ENCODE peak calls at places on chromosomes 11 and 22, in seven cellular contexts. F, N, Z, M, S, W and D are unnamed samples. For H3K4me1 and H3K27me3, the result is how much of the 10 kb centered on the place peaks cover.

GRCh38 chr11:279966-280761 is 2.0 kb downstream of the NLRP6 start:
- DNase-seq in F (no peak), N (no peak), Z (peak), M (no peak), S (no peak), W (peak), D (no peak)

GRCh38 chr11:8826901-8827560 is 84.0 kb upstream of the AKIP1 start:
- DNase-seq in F (no peak), N (no peak), Z (no peak), M (no peak), S (no peak), W (no peak), D (no peak)

GRCh38 chr22:43956805-43957463 is 1.7 kb downstream of the SAMM50 start:
- DNase-seq in F (no peak), N (no peak), Z (no peak), M (no peak), S (no peak), W (no peak), D (no peak)

GRCh38 chr11:111707039-111707690 is 59.0 kb downstream of the PPP2R1B start:
- DNase-seq in F (no peak), N (no peak), Z (peak), M (no peak), S (no peak), W (peak), D (no peak)

GRCh38 chr11:35853871-35854270 is 90.0 kb upstream of the LDLRAD3 start:
- DNase-seq in F (no peak), N (no peak), Z (no peak), M (no peak), S (no peak), W (no peak), D (no peak)

GRCh38 chr11:44564198-44564597 is 1.3 kb upstream of the CD82 start:
- DNase-seq in F (no peak), N (no peak), Z (no peak), M (no peak), S (no peak), W (no peak), D (no peak)

GRCh38 chr11:74397531-74398243 is 546 bp downstream of the PGM2L1 start:
- DNase-seq in F (no peak), N (peak), Z (no peak), M (peak), S (no peak), W (no peak), D (peak)

GRCh38 chr11:3642071-3642951 is 519 bp upstream of the ART5 start:
- DNase-seq in F (peak), N (peak), Z (peak), M (no peak), S (no peak), W (peak), D (peak)

GRCh38 chr11:111351374-111352081 is 27.5 kb downstream of the POU2AF1 start:
- DNase-seq in F (peak), N (no peak), Z (no peak), M (no peak), S (no peak), W (no peak), D (no peak)

GRCh38 chr11:34565417-34566208 is 52.0 kb upstream of the ELF5 start:
- DNase-seq in F (peak), N (no peak), Z (no peak), M (peak), S (peak), W (no peak), D (no peak)

GRCh38 chr11:128318856-128319474 is 268.4 kb downstream of the ETS1 start:
- DNase-seq in F (no peak), N (peak), Z (no peak), M (peak), S (no peak), W (no peak), D (peak)

GRCh38 chr11:33775832-33776231 is 1.5 kb upstream of the FBXO3 start:
- DNase-seq in F (no peak), N (no peak), Z (no peak), M (no peak), S (no peak), W (no peak), D (no peak)

GRCh38 chr11:94171693-94172440 is 43.2 kb downstream of the PANX1 start:
- DNase-seq in F (peak), N (no peak), Z (no peak), M (peak), S (peak), W (no peak), D (no peak)

GRCh38 chr11:82829101-82829500 is 71.1 kb downstream of the PRCP start:
- DNase-seq in F (no peak), N (no peak), Z (no peak), M (no peak), S (no peak), W (no peak), D (no peak)

GRCh38 chr11:82831364-82831763 is 68.9 kb downstream of the PRCP start:
- DNase-seq in F (no peak), N (no peak), Z (no peak), M (no peak), S (no peak), W (no peak), D (no peak)

GRCh38 chr11:82828472-82828871 is 71.8 kb downstream of the PRCP start:
- DNase-seq in F (no peak), N (no peak), Z (no peak), M (no peak), S (no peak), W (no peak), D (no peak)

GRCh38 chr11:82832983-82833382 is 67.2 kb downstream of the PRCP start:
- DNase-seq in F (no peak), N (no peak), Z (no peak), M (no peak), S (no peak), W (no peak), D (no peak)
- H3K4me1 ChIP-seq in F (under half), N (under half), Z (under half), M (under half), S (under half), W (under half), D (under half)

GRCh38 chr11:21564095-21564494 is 628.8 kb upstream of the ANO5 start:
- DNase-seq in F (peak), N (no peak), Z (no peak), M (no peak), S (no peak), W (no peak), D (no peak)

GRCh38 chr11:21561589-21561988 is 631.3 kb upstream of the ANO5 start:
- DNase-seq in F (no peak), N (no peak), Z (no peak), M (no peak), S (no peak), W (no peak), D (no peak)

GRCh38 chr11:21564813-21565212 is 628.1 kb upstream of the ANO5 start:
- DNase-seq in F (no peak), N (no peak), Z (no peak), M (no peak), S (no peak), W (peak), D (no peak)

GRCh38 chr11:21556936-21557335 is 635.9 kb upstream of the ANO5 start:
- DNase-seq in F (no peak), N (no peak), Z (no peak), M (no peak), S (no peak), W (no peak), D (no peak)

GRCh38 chr11:21560466-21560975 is 632.4 kb upstream of the ANO5 start:
- DNase-seq in F (no peak), N (no peak), Z (no peak), M (no peak), S (no peak), W (no peak), D (no peak)
- H3K27me3 ChIP-seq in F (under half), N (under half), Z (under half), M (under half), S (under half), W (under half), D (under half)

DNA sequence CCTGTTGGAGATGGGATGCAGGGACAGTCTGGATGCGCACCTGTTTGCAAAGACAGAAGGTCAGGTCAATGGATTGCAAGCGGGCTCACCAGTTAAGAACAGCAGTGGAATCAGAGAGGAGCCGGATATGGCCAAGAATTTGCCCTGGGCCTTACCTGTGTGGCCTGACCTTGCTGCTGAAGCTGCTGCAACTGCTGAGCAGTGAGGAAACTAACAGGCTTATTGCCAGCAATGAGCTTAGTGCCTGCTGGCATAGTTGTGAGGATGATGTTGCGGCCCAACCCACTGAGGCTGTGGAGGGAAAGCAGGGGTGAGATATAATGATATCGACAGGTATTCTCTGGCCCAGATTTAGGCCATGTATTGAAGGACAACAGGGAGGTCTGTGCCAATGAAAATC is 30.6 kb downstream of the NFRKB start:
- DNase-seq in F (no peak), N (no peak), Z (no peak), M (no peak), S (no peak), W (no peak), D (no peak)
- H3K4me1 ChIP-seq in F (under half), N (under half), Z (under half), M (under half), S (under half), W (half or more), D (under half)

GRCh38 chr11:82732348-82732733 is 1.3 kb downstream of the FAM181B start:
- DNase-seq in F (no peak), N (no peak), Z (no peak), M (no peak), S (no peak), W (no peak), D (no peak)
- H3K27me3 ChIP-seq in F (under half), N (under half), Z (under half), M (under half), S (under half), W (under half), D (under half)

DNA sequence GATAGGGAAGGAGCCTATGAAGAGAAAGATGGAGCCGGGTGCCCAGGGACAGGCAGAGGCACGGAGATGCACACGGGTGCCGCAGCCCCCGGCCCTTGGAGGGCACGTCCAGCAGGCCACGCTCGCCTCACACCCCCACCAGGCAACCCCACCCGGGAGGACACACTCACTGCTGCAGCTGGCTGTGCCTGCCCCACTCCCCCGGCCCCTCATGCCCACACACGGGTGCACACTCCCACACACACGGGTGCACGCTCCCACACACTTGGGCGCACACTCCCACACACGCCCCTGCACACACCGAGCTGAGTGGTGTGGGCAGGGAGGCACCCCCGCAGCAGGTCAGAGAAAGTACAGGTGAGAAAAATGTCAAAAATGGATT is 1.1 kb downstream of the MOB2 start:
- DNase-seq in F (no peak), N (no peak), Z (no peak), M (no peak), S (no peak), W (no peak), D (no peak)
- H3K4me1 ChIP-seq in F (under half), N (under half), Z (half or more), M (under half), S (under half), W (under half), D (under half)

GRCh38 chr22:26164174-26164573 is 5.1 kb upstream of the SEZ6L start:
- DNase-seq in F (no peak), N (no peak), Z (no peak), M (no peak), S (no peak), W (no peak), D (no peak)

GRCh38 chr22:26161746-26162145 is 7.5 kb upstream of the SEZ6L start:
- DNase-seq in F (no peak), N (no peak), Z (no peak), M (no peak), S (no peak), W (no peak), D (no peak)

GRCh38 chr22:26162961-26163360 is 6.3 kb upstream of the SEZ6L start:
- DNase-seq in F (no peak), N (no peak), Z (no peak), M (no peak), S (no peak), W (no peak), D (no peak)

GRCh38 chr22:26159886-26160285 is 9.4 kb upstream of the SEZ6L start:
- DNase-seq in F (no peak), N (no peak), Z (no peak), M (no peak), S (no peak), W (no peak), D (no peak)
- H3K27me3 ChIP-seq in F (under half), N (under half), Z (under half), M (under half), S (under half), W (under half), D (under half)

GRCh38 chr22:48944756-48945620 is 882.7 kb downstream of the BRD1 start:
- DNase-seq in F (no peak), N (no peak), Z (peak), M (no peak), S (no peak), W (no peak), D (no peak)

GRCh38 chr22:48942698-48943566 is 884.7 kb downstream of the BRD1 start:
- DNase-seq in F (no peak), N (no peak), Z (peak), M (no peak), S (no peak), W (no peak), D (no peak)

GRCh38 chr22:48943567-48944432 is 883.9 kb downstream of the BRD1 start:
- DNase-seq in F (peak), N (no peak), Z (peak), M (no peak), S (no peak), W (peak), D (no peak)

GRCh38 chr22:48945621-48946458 is 881.8 kb downstream of the BRD1 start:
- DNase-seq in F (no peak), N (no peak), Z (peak), M (no peak), S (no peak), W (no peak), D (no peak)

DNA sequence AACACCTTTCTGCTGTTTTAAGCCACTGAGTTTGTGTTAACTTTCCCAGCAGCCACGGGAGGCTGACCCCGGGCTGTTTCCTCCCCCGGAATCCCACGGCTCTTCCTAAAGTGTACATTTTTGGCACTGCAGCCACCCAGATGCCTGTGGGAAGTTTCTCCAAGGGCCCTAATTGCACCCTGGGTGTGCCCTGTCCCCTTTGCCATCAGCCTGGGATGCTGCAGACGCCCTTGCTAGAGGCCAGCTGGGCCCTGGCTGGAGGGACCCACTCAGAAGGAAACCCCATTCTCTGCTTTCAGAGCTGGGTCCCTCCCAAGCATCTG is 883.3 kb downstream of the BRD1 start:
- DNase-seq in F (no peak), N (no peak), Z (peak), M (no peak), S (no peak), W (no peak), D (no peak)
- H3K4me1 ChIP-seq in F (under half), N (under half), Z (under half), M (under half), S (under half), W (under half), D (under half)

DNA sequence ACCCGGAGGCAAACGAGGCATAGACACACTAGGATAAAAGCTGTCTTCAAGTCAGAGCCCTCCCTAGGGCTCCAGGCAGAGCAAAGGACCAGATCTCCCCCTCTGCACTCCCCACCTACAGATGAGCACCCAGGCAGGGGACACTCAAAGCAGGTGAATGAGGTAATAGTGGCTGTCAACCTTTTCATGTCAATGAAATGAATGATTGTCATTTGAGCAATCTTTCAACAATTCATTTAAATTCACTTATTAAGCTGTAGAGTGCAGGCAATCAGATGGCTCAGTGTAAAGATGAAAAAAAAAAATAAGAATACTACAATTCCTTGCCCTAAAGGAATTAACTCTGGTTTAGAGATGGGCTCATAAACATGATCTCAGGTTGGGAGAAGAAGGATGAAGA is 427.8 kb upstream of the ISX start:
- DNase-seq in F (no peak), N (no peak), Z (no peak), M (no peak), S (no peak), W (no peak), D (no peak)
- H3K27me3 ChIP-seq in F (under half), N (under half), Z (under half), M (under half), S (under half), W (under half), D (under half)

DNA sequence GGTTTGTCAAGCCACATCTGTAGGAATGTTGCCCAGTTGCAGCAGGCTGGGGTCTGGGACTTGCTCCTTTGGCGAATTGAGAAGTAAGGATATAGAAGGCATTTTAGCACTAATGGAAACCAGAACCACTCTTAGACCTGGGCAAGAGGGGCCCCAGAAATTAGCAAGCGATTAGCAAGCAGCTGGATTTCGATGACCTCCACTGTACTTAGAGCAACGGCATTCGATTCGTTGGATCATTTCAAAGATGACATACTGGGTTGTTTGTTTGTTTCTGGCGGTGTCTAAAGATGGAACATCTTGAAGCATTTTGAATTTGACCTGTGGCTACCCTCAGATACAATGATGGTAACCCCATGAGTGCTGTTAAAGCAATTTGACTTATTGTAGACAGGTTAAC is 1.2 kb upstream of the CDPF1 start:
- DNase-seq in F (no peak), N (no peak), Z (no peak), M (no peak), S (no peak), W (no peak), D (no peak)
- H3K4me1 ChIP-seq in F (under half), N (under half), Z (under half), M (half or more), S (under half), W (under half), D (under half)